ENCODE peak calls at places on chromosomes 13 and 19, in seven cellular contexts. One of them, this sample, is unnamed.

GRCh38 chr13:81916471-81916870 is 1575.5 kb upstream of the SPRY2 start:
- DNase-seq in fibroblast of mammary gland: no peak
- DNase-seq in progenitor cell of endocrine pancreas: no peak
- DNase-seq in NCI-H1105 treated with DMSO at 0.1 percent for 48 hours: no peak
- DNase-seq in HAP-1: no peak
- DNase-seq in MM.1S: no peak
- DNase-seq in Calu3: no peak
- DNase-seq in this sample: no peak

GRCh38 chr13:77990973-77991372 is 72.3 kb upstream of the EDNRB start:
- DNase-seq in HAP-1: no peak
- DNase-seq in Calu3: no peak
- DNase-seq in MM.1S: no peak
- DNase-seq in progenitor cell of endocrine pancreas: no peak
- DNase-seq in NCI-H1105 treated with DMSO at 0.1 percent for 48 hours: no peak
- DNase-seq in fibroblast of mammary gland: no peak
- DNase-seq in this sample: no peak

GRCh38 chr13:60654405-60654804 is 257.4 kb downstream of the TDRD3 start:
- DNase-seq in MM.1S: no peak
- DNase-seq in fibroblast of mammary gland: no peak
- DNase-seq in HAP-1: peak; percentile 45
- DNase-seq in progenitor cell of endocrine pancreas: no peak
- DNase-seq in Calu3: no peak
- DNase-seq in NCI-H1105 treated with DMSO at 0.1 percent for 48 hours: peak; percentile 47
- DNase-seq in this sample: peak; percentile 41

GRCh38 chr13:74210693-74211393 is 76.6 kb upstream of the KLF12 start:
- DNase-seq in HAP-1: no peak
- DNase-seq in MM.1S: no peak
- DNase-seq in Calu3: no peak
- DNase-seq in fibroblast of mammary gland: peak; percentile 100
- DNase-seq in progenitor cell of endocrine pancreas: no peak
- DNase-seq in NCI-H1105 treated with DMSO at 0.1 percent for 48 hours: peak; percentile 66
- DNase-seq in this sample: peak; percentile 100

GRCh38 chr13:101231751-101232428 is 184.4 kb downstream of the NALCN start:
- DNase-seq in MM.1S: peak; percentile 52
- DNase-seq in fibroblast of mammary gland: peak; percentile 68
- DNase-seq in progenitor cell of endocrine pancreas: no peak
- DNase-seq in HAP-1: no peak
- DNase-seq in Calu3: no peak
- DNase-seq in NCI-H1105 treated with DMSO at 0.1 percent for 48 hours: no peak
- DNase-seq in this sample: peak; percentile 75

GRCh38 chr13:41588899-41589298 is 131.5 kb downstream of the RGCC start:
- DNase-seq in Calu3: no peak
- DNase-seq in HAP-1: no peak
- DNase-seq in fibroblast of mammary gland: peak; percentile 98
- DNase-seq in NCI-H1105 treated with DMSO at 0.1 percent for 48 hours: no peak
- DNase-seq in progenitor cell of endocrine pancreas: no peak
- DNase-seq in MM.1S: no peak
- DNase-seq in this sample: peak; percentile 74

GRCh38 chr13:111429064-111429558 is 108.7 kb downstream of the TEX29 start:
- DNase-seq in progenitor cell of endocrine pancreas: peak; percentile 37
- DNase-seq in HAP-1: peak; percentile 54
- DNase-seq in NCI-H1105 treated with DMSO at 0.1 percent for 48 hours: peak; percentile 52
- DNase-seq in fibroblast of mammary gland: peak; percentile 30
- DNase-seq in Calu3: peak; percentile 26
- DNase-seq in MM.1S: no peak
- DNase-seq in this sample: peak; percentile 12

GRCh38 chr13:42574435-42575311 is 721 bp downstream of the TNFSF11 start:
- DNase-seq in HAP-1: no peak
- DNase-seq in Calu3: no peak
- DNase-seq in NCI-H1105 treated with DMSO at 0.1 percent for 48 hours: no peak
- DNase-seq in fibroblast of mammary gland: no peak
- DNase-seq in progenitor cell of endocrine pancreas: peak; percentile 14
- DNase-seq in MM.1S: no peak
- DNase-seq in this sample: no peak

GRCh38 chr19:46639356-46640061 is 3.5 kb upstream of the GNG8 start:
- DNase-seq in fibroblast of mammary gland: peak; percentile 69
- DNase-seq in Calu3: no peak
- DNase-seq in progenitor cell of endocrine pancreas: no peak
- DNase-seq in NCI-H1105 treated with DMSO at 0.1 percent for 48 hours: peak; percentile 66
- DNase-seq in HAP-1: no peak
- DNase-seq in MM.1S: no peak
- DNase-seq in this sample: peak; percentile 91

GRCh38 chr19:29552454-29553280 is 26.9 kb downstream of the VSTM2B start:
- DNase-seq in MM.1S: no peak
- DNase-seq in fibroblast of mammary gland: no peak
- DNase-seq in HAP-1: no peak
- DNase-seq in progenitor cell of endocrine pancreas: no peak
- DNase-seq in NCI-H1105 treated with DMSO at 0.1 percent for 48 hours: no peak
- DNase-seq in Calu3: no peak
- DNase-seq in this sample: no peak

GRCh38 chr13:113034451-113035208 is 65.6 kb downstream of the MCF2L start:
- DNase-seq in HAP-1: peak; percentile 44
- DNase-seq in fibroblast of mammary gland: peak; percentile 66
- DNase-seq in Calu3: peak; percentile 17
- DNase-seq in NCI-H1105 treated with DMSO at 0.1 percent for 48 hours: peak; percentile 15
- DNase-seq in MM.1S: no peak
- DNase-seq in progenitor cell of endocrine pancreas: no peak
- DNase-seq in this sample: peak; percentile 70

GRCh38 chr19:41427647-41428480 is 690 bp upstream of the B3GNT8 start:
- DNase-seq in NCI-H1105 treated with DMSO at 0.1 percent for 48 hours: peak; percentile 84
- DNase-seq in fibroblast of mammary gland: no peak
- DNase-seq in HAP-1: no peak
- DNase-seq in MM.1S: no peak
- DNase-seq in progenitor cell of endocrine pancreas: no peak
- DNase-seq in Calu3: no peak
- DNase-seq in this sample: no peak

GRCh38 chr19:45172173-45172572 is 5.9 kb downstream of the TRAPPC6A start:
- DNase-seq in NCI-H1105 treated with DMSO at 0.1 percent for 48 hours: no peak
- DNase-seq in MM.1S: no peak
- DNase-seq in progenitor cell of endocrine pancreas: no peak
- DNase-seq in Calu3: no peak
- DNase-seq in fibroblast of mammary gland: no peak
- DNase-seq in HAP-1: no peak
- DNase-seq in this sample: no peak

GRCh38 chr13:71320452-71320851 is 546.6 kb downstream of the DACH1 start:
- DNase-seq in progenitor cell of endocrine pancreas: no peak
- DNase-seq in MM.1S: peak; percentile 19
- DNase-seq in HAP-1: peak; percentile 46
- DNase-seq in NCI-H1105 treated with DMSO at 0.1 percent for 48 hours: peak; percentile 2
- DNase-seq in fibroblast of mammary gland: peak; percentile 4
- DNase-seq in Calu3: peak; percentile 3
- DNase-seq in this sample: peak; percentile 61

GRCh38 chr19:50723735-50724521 is 764 bp downstream of the CLEC11A start:
- DNase-seq in MM.1S: no peak
- DNase-seq in progenitor cell of endocrine pancreas: no peak
- DNase-seq in Calu3: no peak
- DNase-seq in HAP-1: no peak
- DNase-seq in fibroblast of mammary gland: no peak
- DNase-seq in NCI-H1105 treated with DMSO at 0.1 percent for 48 hours: no peak
- DNase-seq in this sample: no peak

GRCh38 chr19:6740589-6741348 is 1.3 kb downstream of the TRIP10 start:
- DNase-seq in MM.1S: no peak
- DNase-seq in NCI-H1105 treated with DMSO at 0.1 percent for 48 hours: no peak
- DNase-seq in fibroblast of mammary gland: peak; percentile 19
- DNase-seq in HAP-1: peak; percentile 14
- DNase-seq in Calu3: peak; percentile 65
- DNase-seq in progenitor cell of endocrine pancreas: peak; percentile 44
- DNase-seq in this sample: peak; percentile 65